ENCODE peak calls at places on chromosome 18, in seven cellular contexts. D is cardiac muscle cell, Z is fibroblast of mammary gland, O is heart left ventricle, G is lower leg skin, I is right atrium auricular region, W is astrocyte of the spinal cord. A is an unnamed sample.

GRCh38 chr18:25449046-25449445 is 97.1 kb upstream of the ZNF521 start:
- DNase-seq in D (no peak), Z (no peak), O (no peak), G (no peak), I (no peak), W (no peak), A (no peak)

GRCh38 chr18:68467966-68468365 is 246.9 kb downstream of the TMX3 start:
- DNase-seq in D (no peak), Z (no peak), O (no peak), G (no peak), I (no peak), W (no peak), A (no peak)

GRCh38 chr18:63409301-63409700 is 13.0 kb downstream of the VPS4B start:
- DNase-seq in D (no peak), Z (peak; percentile 83), O (no peak), G (no peak), I (no peak), W (peak; percentile 38), A (peak; percentile 50)

GRCh38 chr18:13611616-13612110 is 114.7 kb downstream of the FAM210A start:
- DNase-seq in D (peak; percentile 83), Z (peak; percentile 14), O (peak; percentile 67), G (no peak), I (peak; percentile 69), W (peak; percentile 45), A (peak; percentile 27)

GRCh38 chr18:6781179-6781714 is 51.7 kb downstream of the ARHGAP28 start:
- DNase-seq in D (no peak), Z (peak; percentile 21), O (peak; percentile 13), G (no peak), I (no peak), W (no peak), A (no peak)

GRCh38 chr18:45764000-45764686 is 40.2 kb downstream of the SLC14A1 start:
- DNase-seq in D (peak; percentile 22), Z (peak; percentile 76), O (no peak), G (no peak), I (no peak), W (peak; percentile 58), A (no peak)

GRCh38 chr18:65954372-65954771 is 203.6 kb downstream of the CDH7 start:
- DNase-seq in D (no peak), Z (no peak), O (no peak), G (no peak), I (no peak), W (no peak), A (no peak)

GRCh38 chr18:46155652-46156051 is 51.5 kb downstream of the HAUS1 start:
- DNase-seq in D (peak; percentile 81), Z (peak; percentile 74), O (no peak), G (no peak), I (no peak), W (peak; percentile 79), A (peak; percentile 80)

DNA sequence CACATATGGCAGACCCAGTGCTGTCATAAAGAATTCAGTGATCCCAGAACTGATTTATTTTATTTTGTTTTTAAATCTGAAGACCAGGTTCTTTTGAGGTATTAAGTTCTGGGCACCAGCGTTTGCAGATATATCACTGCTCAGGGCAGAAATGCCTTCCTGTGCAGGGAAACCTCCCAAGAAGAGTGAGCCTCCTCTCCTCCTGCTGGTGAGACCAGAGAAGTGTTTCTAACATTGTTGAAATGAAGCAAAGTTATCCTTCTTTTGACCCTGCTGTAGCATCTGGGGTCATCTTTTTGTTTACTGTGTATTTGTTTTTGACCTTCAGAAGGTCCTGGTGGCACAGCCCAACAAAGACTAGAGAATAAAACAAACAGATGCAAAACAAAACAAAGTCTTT is 94.0 kb downstream of the AQP4 start:
- DNase-seq in D (peak; percentile 51), Z (no peak), O (no peak), G (no peak), I (no peak), W (no peak), A (peak; percentile 46)
- TF ChIP-seq CTCF in D (peak; percentile 65), Z (peak; percentile 19), O (peak; percentile 35), G (no peak), I (peak; percentile 34), W (peak; percentile 31), A (peak; percentile 69)

DNA sequence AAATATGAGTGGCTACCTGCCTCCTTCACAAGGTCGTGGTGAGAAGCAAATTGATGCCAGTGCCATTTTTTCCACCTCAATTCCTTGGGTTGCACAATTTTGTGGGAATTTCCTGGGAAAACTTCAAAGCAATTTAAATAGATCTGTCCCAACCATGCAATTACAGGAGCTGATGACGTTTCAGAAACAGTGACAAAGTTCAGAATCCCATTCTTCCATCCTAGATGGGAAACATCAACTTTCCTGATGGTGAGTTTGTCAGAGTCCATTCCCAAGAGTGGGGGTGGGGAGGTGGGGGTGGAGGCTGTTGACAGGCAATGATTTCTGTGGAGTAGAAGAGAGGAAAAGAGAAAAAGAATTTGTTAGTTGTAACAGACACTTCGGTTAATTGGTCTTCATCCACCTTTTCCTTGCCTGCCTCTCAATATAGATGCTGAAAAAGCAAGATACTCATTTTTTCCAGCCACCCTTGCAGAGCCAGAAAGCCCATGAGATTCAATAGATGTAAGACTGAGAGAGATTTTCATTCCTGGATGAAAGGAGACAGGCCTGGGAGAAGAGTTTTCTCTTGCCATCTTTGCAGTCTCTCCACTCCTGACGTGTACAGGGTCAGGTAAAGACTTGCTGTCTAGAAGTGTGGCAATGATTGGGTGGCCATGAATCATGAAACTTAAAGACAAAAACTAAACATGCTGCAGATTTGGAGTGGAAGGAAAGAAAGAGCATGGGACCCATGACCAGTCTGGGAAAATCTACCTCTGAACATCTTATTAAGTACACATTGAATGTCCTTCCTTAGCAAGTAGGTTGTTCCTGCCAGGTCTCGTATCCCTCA is 47.3 kb downstream of the SOCS6 start:
- DNase-seq in D (no peak), Z (peak; percentile 28), O (no peak), G (no peak), I (no peak), W (peak; percentile 10), A (no peak)
- H3K4me3 ChIP-seq in D (no peak overlapping the region), Z (no peak overlapping the region), O (no peak overlapping the region), G (no peak overlapping the region), I (no peak overlapping the region), W (no peak overlapping the region), A (no peak overlapping the region)

GRCh38 chr18:70073442-70073841 is 125.8 kb upstream of the CD226 start:
- DNase-seq in D (no peak), Z (no peak), O (no peak), G (no peak), I (no peak), W (no peak), A (no peak)

GRCh38 chr18:70069965-70070364 is 122.3 kb upstream of the CD226 start:
- DNase-seq in D (no peak), Z (no peak), O (no peak), G (no peak), I (no peak), W (no peak), A (no peak)

GRCh38 chr18:70075906-70076305 is 128.2 kb upstream of the CD226 start:
- DNase-seq in D (peak; percentile 8), Z (no peak), O (no peak), G (no peak), I (no peak), W (no peak), A (peak; percentile 38)

GRCh38 chr18:70074091-70074490 is 126.4 kb upstream of the CD226 start:
- DNase-seq in D (no peak), Z (peak; percentile 12), O (no peak), G (no peak), I (no peak), W (no peak), A (peak; percentile 2)

DNA sequence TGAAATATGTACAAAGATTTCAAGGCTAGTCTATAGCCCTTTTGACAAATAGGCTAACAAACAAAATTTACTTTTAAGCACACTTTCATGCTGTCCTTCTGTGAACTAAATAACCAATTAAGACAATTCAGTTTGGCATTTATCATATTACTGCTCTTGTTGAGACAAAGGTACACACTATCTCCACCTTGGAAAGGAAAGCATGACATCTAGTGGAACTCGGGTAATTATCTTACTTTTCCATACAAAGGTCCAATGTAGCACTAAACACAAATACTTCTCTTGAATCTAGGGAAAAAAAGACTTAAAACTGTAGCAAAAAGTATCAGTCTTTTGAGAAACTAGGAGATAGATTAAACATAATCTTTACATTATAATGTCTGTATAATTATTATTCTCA is 125.0 kb upstream of the CD226 start:
- DNase-seq in D (peak; percentile 68), Z (peak; percentile 42), O (no peak), G (no peak), I (no peak), W (peak; percentile 42), A (peak; percentile 74)
- TF ChIP-seq CTCF in D (peak; percentile 47), Z (peak; percentile 39), O (peak; percentile 41), G (no peak), I (no peak), W (peak; percentile 39), A (peak; percentile 56)

GRCh38 chr18:43665239-43665788 is 388.0 kb upstream of the SYT4 start:
- DNase-seq in D (peak; percentile 80), Z (peak; percentile 95), O (no peak), G (no peak), I (no peak), W (peak; percentile 91), A (peak; percentile 95)

GRCh38 chr18:43661570-43661969 is 384.3 kb upstream of the SYT4 start:
- DNase-seq in D (peak; percentile 68), Z (peak; percentile 88), O (no peak), G (no peak), I (no peak), W (peak; percentile 82), A (peak; percentile 91)

GRCh38 chr18:43663159-43663558 is 385.9 kb upstream of the SYT4 start:
- DNase-seq in D (no peak), Z (no peak), O (no peak), G (no peak), I (no peak), W (no peak), A (no peak)

GRCh38 chr18:43664487-43665008 is 387.3 kb upstream of the SYT4 start:
- DNase-seq in D (no peak), Z (no peak), O (no peak), G (no peak), I (no peak), W (peak; percentile 25), A (peak; percentile 25)

DNA sequence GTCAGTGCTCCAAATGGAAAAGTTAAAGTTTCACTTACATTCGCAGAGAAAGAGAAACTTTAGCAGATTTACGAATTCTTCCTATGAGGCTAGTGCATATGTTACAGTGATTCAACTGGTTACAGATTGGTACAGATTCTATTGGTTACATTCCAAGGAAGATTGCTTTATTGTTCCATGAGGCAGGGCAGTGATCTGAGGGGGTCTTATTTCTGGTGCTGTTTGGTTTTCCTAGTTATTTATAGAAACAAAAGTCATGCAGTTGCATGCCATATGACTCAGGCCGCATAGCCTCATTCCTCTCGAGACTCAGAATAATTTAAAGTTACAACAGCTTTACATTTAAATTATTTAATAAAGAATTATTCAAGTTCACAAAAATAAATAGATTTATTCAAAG is 385.4 kb upstream of the SYT4 start:
- DNase-seq in D (peak; percentile 82), Z (peak; percentile 94), O (no peak), G (no peak), I (no peak), W (peak; percentile 92), A (peak; percentile 95)
- H3K4me3 ChIP-seq in D (no peak overlapping the region), Z (no peak overlapping the region), O (no peak overlapping the region), G (no peak overlapping the region), I (no peak overlapping the region), W (no peak overlapping the region), A (peak overlapping the region; percentile 11)

DNA sequence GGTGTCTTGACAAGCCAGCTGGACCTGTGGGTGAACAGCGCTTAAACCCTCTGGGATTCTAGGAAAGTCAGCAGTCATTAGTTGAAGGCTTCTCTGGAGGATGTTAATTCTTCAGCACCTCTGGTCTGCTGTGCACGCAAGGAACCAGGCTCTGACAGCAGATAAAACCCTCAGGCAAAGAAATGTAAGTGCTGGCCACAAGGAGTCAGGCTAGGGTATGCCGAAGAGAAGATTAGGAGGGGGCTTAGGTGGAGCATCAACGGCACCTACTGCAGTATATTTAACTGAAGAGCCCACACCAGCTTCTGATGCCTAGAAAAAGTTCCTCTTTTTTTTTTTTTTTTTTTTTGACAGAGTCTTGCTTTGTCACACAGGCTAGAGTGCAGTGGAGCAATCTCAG is 304.2 kb upstream of the MC4R start:
- DNase-seq in D (no peak), Z (no peak), O (no peak), G (no peak), I (no peak), W (no peak), A (no peak)
- TF ChIP-seq CTCF in D (no peak), Z (no peak), O (no peak), G (no peak), I (no peak), W (no peak), A (no peak)